ENCODE peak calls at places on chromosomes 4 and X, in four cellular contexts. A is HepG2, B is GM12892, J is K562. Q is an unnamed sample.

GRCh38 chr4:151418385-151418784 is 9.4 kb downstream of the FHIP1A start:
- DNase-seq in A (peak), B (no peak), J (no peak), Q (no peak)

GRCh38 chrX:132489256-132490085 is 633 bp upstream of the MBNL3 start:
- DNase-seq in A (no peak), B (peak), J (no peak), Q (peak)

GRCh38 chr4:38601244-38601915 is 62.6 kb upstream of the KLF3 start:
- DNase-seq in A (peak), B (no peak), J (no peak), Q (no peak)

GRCh38 chrX:71652405-71652804 is 14.9 kb upstream of the LOC101059915 start:
- DNase-seq in A (peak), B (no peak), J (peak), Q (no peak)

GRCh38 chr4:102390438-102390837 is 45.2 kb upstream of the SLC39A8 start:
- DNase-seq in A (no peak), B (no peak), J (no peak), Q (no peak)

GRCh38 chrX:83022020-83022419 is 486.1 kb upstream of the POU3F4 start:
- DNase-seq in A (no peak), B (no peak), J (no peak), Q (no peak)

GRCh38 chrX:129772796-129773431 is 6.8 kb upstream of the SASH3 start:
- DNase-seq in A (no peak), B (peak), J (no peak), Q (no peak)

GRCh38 chr4:140152760-140153418 is 1.1 kb downstream of the MAML3 start:
- DNase-seq in A (no peak), B (peak), J (no peak), Q (peak)

GRCh38 chr4:110132822-110133719 is 65.3 kb downstream of the ELOVL6 start:
- DNase-seq in A (peak), B (no peak), J (no peak), Q (no peak)

GRCh38 chrX:41481264-41482109 is 34.3 kb downstream of the NYX start:
- DNase-seq in A (peak), B (no peak), J (peak), Q (no peak)

GRCh38 chr4:4887426-4887825 is 28.0 kb downstream of the MSX1 start:
- DNase-seq in A (no peak), B (no peak), J (no peak), Q (no peak)

GRCh38 chr4:93184093-93184492 is 644.5 kb upstream of the ATOH1 start:
- DNase-seq in A (no peak), B (no peak), J (no peak), Q (no peak)

GRCh38 chr4:85861064-85861767 is 386.3 kb downstream of the ARHGAP24 start:
- DNase-seq in A (no peak), B (no peak), J (no peak), Q (no peak)

GRCh38 chr4:174789666-174790065 is 39.4 kb downstream of the GLRA3 start:
- DNase-seq in A (no peak), B (no peak), J (no peak), Q (no peak)

GRCh38 chrX:110394653-110395052 is 36.0 kb downstream of the RTL9 start:
- DNase-seq in A (no peak), B (no peak), J (peak), Q (no peak)

GRCh38 chrX:31580726-31581125 is 508.9 kb upstream of the FTHL17 start:
- DNase-seq in A (no peak), B (no peak), J (no peak), Q (no peak)

GRCh38 chrX:53280703-53281320 is 572 bp downstream of the IQSEC2 start:
- DNase-seq in A (no peak), B (no peak), J (no peak), Q (no peak)

GRCh38 chr4:8742546-8742945 is 129.1 kb downstream of the HMX1 start:
- DNase-seq in A (no peak), B (no peak), J (no peak), Q (no peak)

GRCh38 chr4:70559216-70559830 is 32.7 kb upstream of the AMBN start:
- DNase-seq in A (peak), B (peak), J (peak), Q (peak)
- TF ChIP-seq TAF1 in A (no peak), B (no peak), J (no peak), Q (no peak)

GRCh38 chr4:40419231-40419912 is 84.2 kb downstream of the CHRNA9 start:
- DNase-seq in A (peak), B (no peak), J (no peak), Q (no peak)
- TF ChIP-seq POLR2A in A (no peak), B (no peak), J (no peak), Q (no peak)

GRCh38 chr4:160836431-160836830 is 1327.4 kb downstream of the FSTL5 start:
- DNase-seq in A (no peak), B (no peak), J (no peak), Q (no peak)

GRCh38 chr4:160831165-160831922 is 1332.5 kb downstream of the FSTL5 start:
- DNase-seq in A (no peak), B (no peak), J (no peak), Q (no peak)

DNA sequence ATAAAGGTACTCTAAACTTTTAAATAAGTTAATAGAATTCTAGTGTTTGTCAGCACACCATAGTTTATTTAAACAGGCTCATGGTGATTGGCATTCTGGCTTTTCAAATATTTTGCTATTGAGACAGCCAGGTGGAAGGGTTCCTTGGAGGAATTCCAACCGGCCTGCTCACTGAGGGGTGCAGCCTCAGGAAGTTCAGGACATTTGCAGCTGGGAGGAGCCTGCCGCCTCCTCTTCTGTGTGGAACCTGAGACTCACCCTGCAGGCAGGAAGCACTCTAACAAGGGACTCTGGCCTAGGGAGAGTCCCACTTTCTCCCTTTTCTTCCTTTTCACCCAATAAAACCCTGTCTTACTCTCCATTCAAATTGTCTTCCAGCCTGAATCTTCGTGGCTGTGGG is 1328.0 kb downstream of the FSTL5 start:
- DNase-seq in A (no peak), B (no peak), J (no peak), Q (no peak)
- TF ChIP-seq POLR2AphosphoS5 in A (no peak), B (no peak), J (no peak), Q (no peak)

DNA sequence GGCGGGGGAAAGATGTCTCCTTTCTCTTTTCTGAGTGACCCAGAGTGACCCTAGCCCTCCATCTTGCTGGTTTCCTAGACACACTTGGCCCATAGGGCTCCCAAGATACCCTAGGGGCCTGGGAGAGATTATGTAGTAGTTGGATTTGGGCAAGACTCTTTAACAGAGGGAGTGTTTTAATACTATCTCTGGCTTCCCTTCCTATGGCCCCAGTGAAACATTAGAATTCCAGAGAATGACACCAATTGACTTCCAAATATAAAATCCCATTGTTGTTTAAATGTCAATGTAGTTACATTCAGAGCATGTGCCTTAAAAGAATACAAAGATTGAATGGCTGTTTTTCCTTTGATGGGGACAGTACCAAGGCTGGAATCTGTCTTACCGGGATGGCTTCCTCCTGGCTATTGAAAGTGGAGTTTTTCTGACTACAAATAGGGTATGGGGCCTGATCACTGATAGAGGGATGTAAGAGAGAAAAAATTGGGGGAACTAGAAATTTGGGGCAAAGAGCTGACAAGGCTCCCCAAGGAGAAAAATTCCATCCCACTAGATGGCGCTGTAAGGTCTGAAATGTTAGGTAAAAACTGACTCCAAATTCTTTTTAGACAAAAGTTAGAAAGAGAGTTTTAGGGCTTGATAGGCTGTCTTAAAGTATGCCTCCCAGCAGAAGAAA is 10.7 kb downstream of the TENT5D start:
- DNase-seq in A (no peak), B (no peak), J (peak), Q (no peak)
- TF ChIP-seq TAF1 in A (no peak), B (no peak), J (no peak), Q (no peak)

DNA sequence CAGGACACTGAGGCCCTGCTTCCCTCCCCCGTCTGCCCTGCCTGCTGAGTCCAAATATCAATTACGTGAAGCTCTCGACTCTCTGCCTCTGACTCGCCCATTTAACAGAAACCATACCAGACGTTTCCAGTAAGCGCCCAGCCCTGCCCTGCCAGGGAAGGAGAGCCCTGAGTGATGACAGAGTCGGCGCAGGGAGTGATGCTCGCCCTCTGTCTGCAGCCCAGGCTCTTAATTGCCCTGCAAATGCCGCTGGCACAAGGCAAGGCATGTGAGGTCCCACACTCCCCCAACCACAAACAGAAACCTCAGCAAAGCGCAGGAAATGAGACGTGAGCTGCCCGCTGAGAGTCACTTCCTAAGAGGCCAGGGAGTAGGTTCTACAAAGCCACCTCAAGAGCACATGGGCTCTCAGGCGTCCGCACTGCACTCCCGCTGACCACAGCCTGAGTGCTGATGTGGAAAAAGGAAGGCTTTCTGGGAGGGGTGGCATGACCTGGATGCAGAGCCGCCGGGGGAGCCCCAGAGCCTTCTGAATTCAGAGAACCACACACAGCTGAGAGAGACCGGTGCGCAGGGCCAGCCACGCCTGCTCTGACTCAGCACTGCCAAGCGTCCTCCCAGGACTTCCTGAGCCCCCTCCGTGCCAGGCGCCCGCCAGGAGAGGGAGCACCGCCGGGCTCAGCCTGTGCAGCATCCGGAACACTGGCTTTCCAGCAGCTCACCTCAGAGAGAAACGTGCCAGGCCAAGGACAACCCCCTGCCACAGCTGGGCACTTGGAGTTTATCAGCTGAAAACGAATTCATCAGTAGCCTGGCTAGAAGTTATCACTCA is 5.3 kb downstream of the ZFYVE28 start:
- DNase-seq in A (peak), B (peak), J (peak), Q (peak)
- TF ChIP-seq POLR2A in A (no peak), B (peak), J (peak), Q (no peak)

GRCh38 chr4:180962268-180962667 is 1280.9 kb upstream of the TENM3 start:
- DNase-seq in A (no peak), B (no peak), J (no peak), Q (no peak)

GRCh38 chr4:180960758-180961401 is 1282.3 kb upstream of the TENM3 start:
- DNase-seq in A (no peak), B (no peak), J (no peak), Q (no peak)
- TF ChIP-seq POLR2AphosphoS5 in A (no peak), B (no peak), J (no peak), Q (no peak)

Q was measured in GM12891.